ENCODE peak calls at places on chromosome 9, in seven cellular contexts. W is HepG2, D is GM12892, I is SK-N-SH, F is GM12878, A is K562, G is H1. P is an unnamed sample.

GRCh38 chr9:99055384-99055783 is 49.5 kb upstream of the TGFBR1 start:
- DNase-seq in A (no peak), G (no peak), F (no peak), D (no peak), I (no peak), W (peak; percentile 19), P (no peak)

GRCh38 chr9:95217936-95218335 is 99.6 kb downstream of the FANCC start:
- DNase-seq in F (no peak), A (no peak), W (no peak), I (no peak), G (no peak), D (no peak), P (no peak)

GRCh38 chr9:20599195-20599594 is 23.1 kb downstream of the MLLT3 start:
- DNase-seq in W (no peak), F (no peak), I (no peak), D (no peak), A (no peak), G (no peak), P (no peak)

GRCh38 chr9:121261107-121261460 is 6.9 kb upstream of the GSN start:
- DNase-seq in D (no peak), A (no peak), I (peak; percentile 58), W (no peak), F (no peak), G (no peak), P (no peak)

GRCh38 chr9:133707065-133707760 is 30.9 kb downstream of the SARDH start:
- DNase-seq in G (no peak), I (no peak), A (no peak), F (no peak), D (no peak), W (no peak), P (no peak)

GRCh38 chr9:20838218-20838617 is 154.2 kb downstream of the FOCAD start:
- DNase-seq in G (no peak), F (no peak), I (no peak), D (no peak), A (no peak), W (peak; percentile 7), P (no peak)

GRCh38 chr9:133800266-133800665 is 62.1 kb upstream of the SARDH start:
- DNase-seq in I (no peak), F (no peak), G (no peak), A (no peak), D (no peak), W (no peak), P (no peak)

GRCh38 chr9:109098960-109099308 is 20.8 kb downstream of the TMEM245 start:
- DNase-seq in A (no peak), D (no peak), G (no peak), I (no peak), F (no peak), W (no peak), P (no peak)

GRCh38 chr9:27426717-27427645 is 97.1 kb upstream of the IFNK start:
- DNase-seq in A (no peak), W (no peak), D (no peak), I (no peak), G (no peak), F (no peak), P (no peak)

GRCh38 chr9:92970467-92970923 is 23.2 kb downstream of the FGD3 start:
- DNase-seq in A (peak; percentile 27), F (no peak), G (peak; percentile 55), W (no peak), D (no peak), I (no peak), P (no peak)

GRCh38 chr9:19229725-19230355 is 653 bp upstream of the DENND4C start:
- DNase-seq in I (peak; percentile 64), G (peak; percentile 90), W (peak; percentile 51), D (peak; percentile 53), F (no peak), A (no peak), P (peak; percentile 61)

GRCh38 chr9:113677057-113677456 is 199.1 kb upstream of the ZNF618 start:
- DNase-seq in F (no peak), G (no peak), D (no peak), A (no peak), W (no peak), I (no peak), P (no peak)

GRCh38 chr9:137504432-137504777 is 45.3 kb upstream of the NSMF start:
- DNase-seq in W (no peak), I (no peak), D (no peak), F (no peak), G (no peak), A (no peak), P (peak; percentile 8)

GRCh38 chr9:37255187-37255586 is 134.8 kb downstream of the ZCCHC7 start:
- DNase-seq in D (no peak), G (no peak), W (no peak), F (no peak), I (no peak), A (no peak), P (no peak)

DNA sequence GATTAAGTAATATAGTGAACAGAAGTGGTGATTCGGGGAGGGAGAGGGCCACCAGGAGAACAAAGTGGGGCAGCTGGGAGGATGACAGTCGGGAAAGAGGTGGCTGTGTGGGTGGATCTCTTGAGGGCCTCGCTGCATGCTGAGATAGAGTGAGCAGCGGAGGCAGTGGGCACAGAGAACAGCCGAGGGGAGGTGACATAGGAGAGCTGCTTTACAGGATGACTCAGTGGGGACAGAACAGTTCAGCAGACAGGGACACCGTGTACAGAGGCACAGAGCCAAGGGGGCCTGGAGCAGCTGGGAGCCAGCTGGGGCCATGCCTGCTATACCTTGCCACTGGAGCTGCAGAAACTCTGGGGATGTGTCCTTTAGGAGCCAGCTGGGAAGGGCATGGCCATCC is 273.9 kb downstream of the GADD45G start:
- DNase-seq in I (peak; percentile 49), G (peak; percentile 35), A (no peak), W (peak; percentile 12), F (no peak), D (no peak), P (no peak)
- TF ChIP-seq TAF1 in I (no peak), G (no peak), A (no peak), W (no peak), F (no peak), D (no peak), P (no peak)

GRCh38 chr9:16870606-16871357 is at the start of gene BNC2:
- DNase-seq in F (no peak), D (peak; percentile 17), A (no peak), W (no peak), I (peak; percentile 84), G (peak; percentile 84), P (peak; percentile 32)

GRCh38 chr9:16869140-16869903 is 1.1 kb downstream of the BNC2 start:
- DNase-seq in D (no peak), G (no peak), A (no peak), W (no peak), F (no peak), I (no peak), P (no peak)

GRCh38 chr9:16871358-16872151 is 1.1 kb upstream of the BNC2 start:
- DNase-seq in D (peak; percentile 14), F (no peak), I (peak; percentile 69), G (peak; percentile 67), A (no peak), W (no peak), P (peak; percentile 22)

GRCh38 chr9:16868706-16869105 is 1.8 kb downstream of the BNC2 start:
- DNase-seq in G (no peak), W (no peak), F (no peak), A (no peak), I (no peak), D (no peak), P (no peak)

DNA sequence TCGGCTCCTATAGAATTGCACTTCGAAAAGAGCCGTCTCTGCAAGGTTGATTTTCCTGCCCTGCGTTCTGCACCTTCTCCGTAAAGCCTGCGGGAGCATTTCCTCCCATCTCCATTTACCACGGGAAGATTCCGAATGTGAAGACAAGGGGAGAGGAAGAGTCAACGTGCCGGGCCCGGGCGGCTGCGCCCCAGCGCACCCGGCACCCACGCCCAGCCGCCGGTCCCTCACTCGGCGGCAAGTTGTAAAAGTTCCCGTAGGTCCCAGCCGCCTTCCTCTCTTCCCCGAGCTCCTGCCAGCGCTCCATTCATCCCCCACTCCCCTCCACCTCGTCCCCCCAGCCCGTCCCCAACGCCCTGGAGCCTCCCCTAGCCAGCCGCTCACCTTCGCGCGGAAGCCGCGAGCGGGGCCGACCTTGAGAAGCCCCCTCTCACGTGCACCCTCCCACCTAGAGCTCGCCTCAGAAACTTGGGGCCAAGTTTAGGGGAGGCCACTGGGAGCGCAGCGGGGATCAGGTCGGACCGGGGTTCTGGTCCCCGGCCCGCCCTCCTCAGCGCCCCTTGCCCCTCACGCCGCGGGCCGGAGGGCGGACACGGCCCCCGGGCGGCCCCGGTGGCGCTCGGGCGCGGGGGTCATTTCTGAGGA is 387 bp downstream of the BNC2 start:
- DNase-seq in A (no peak), W (no peak), I (peak; percentile 67), D (peak; percentile 4), G (peak; percentile 56), F (no peak), P (peak; percentile 14)
- TF ChIP-seq TAF1 in A (no peak), W (no peak), I (no peak), D (no peak), G (no peak), F (no peak), P (no peak)

DNA sequence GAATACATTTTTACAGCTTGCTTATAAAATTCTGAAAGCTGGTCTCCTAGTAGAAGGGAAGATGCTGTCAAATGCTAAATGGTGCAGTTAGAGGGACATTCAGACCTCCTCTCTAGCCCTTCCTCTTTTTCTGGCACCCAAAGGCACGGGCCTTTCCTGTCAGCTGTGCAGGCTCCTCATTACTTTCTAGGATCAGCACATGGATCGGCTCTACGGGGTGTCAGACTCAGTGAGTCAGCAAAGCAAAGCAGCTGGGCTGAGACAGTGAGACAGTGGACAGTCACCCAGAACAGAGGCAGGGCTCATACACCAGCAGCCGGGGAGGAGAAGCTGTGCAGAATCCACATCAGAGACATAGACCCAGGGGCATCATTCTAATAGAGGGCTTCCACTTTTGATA is 80.1 kb upstream of the TNC start:
- DNase-seq in I (peak; percentile 5), G (no peak), D (no peak), F (no peak), W (no peak), A (no peak), P (no peak)
- TF ChIP-seq TAF1 in I (no peak), G (no peak), D (no peak), F (no peak), W (no peak), A (no peak), P (no peak)

DNA sequence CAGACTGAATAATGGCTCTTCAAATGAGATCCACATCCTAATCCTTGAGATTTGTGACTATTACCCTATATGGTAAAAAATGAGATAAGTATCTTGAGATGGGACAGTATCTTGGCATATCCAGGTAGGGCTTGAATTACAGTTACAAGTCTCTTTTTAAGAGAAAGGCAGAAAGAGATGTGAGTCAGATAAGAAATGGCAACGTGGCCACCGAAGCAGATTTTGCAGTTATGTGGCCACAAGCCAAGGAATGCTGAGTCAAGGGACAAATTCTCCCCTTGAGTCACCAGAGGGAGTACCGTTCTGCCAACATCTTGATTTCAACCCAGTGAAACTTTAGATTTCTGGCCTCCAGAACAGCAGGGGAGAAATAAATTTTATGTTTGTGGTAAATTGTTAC is 1983.0 kb upstream of the C9orf72 start:
- DNase-seq in G (no peak), A (no peak), D (no peak), I (no peak), W (no peak), F (no peak), P (no peak)
- TF ChIP-seq TAF1 in G (no peak), A (no peak), D (no peak), I (no peak), W (no peak), F (no peak), P (no peak)

P was measured in GM12891.